ENCODE peak calls at places on chromosomes 7 and 10, in four cellular contexts. One of them, this sample, is unnamed.

GRCh38 chr7:28350610-28351009 is 61.7 kb upstream of the CREB5 start:
- DNase-seq in stimulated activated CD4-positive, alpha-beta T cell treated with anti-CD3 and anti-CD28 coated beads, Interleukin-1b, Interleukin-23, amount 100 ng/mL, for 1 hour: no peak
- DNase-seq in T-helper 17 cell: no peak
- DNase-seq in GM12891: no peak
- DNase-seq in this sample: no peak

GRCh38 chr10:3503299-3503698 is 281.7 kb downstream of the KLF6 start:
- DNase-seq in stimulated activated CD4-positive, alpha-beta T cell treated with anti-CD3 and anti-CD28 coated beads, Interleukin-1b, Interleukin-23, amount 100 ng/mL, for 1 hour: no peak
- DNase-seq in T-helper 17 cell: no peak
- DNase-seq in GM12891: no peak
- DNase-seq in this sample: no peak

GRCh38 chr7:45180084-45180986 is 22.7 kb downstream of the RAMP3 start:
- DNase-seq in stimulated activated CD4-positive, alpha-beta T cell treated with anti-CD3 and anti-CD28 coated beads, Interleukin-1b, Interleukin-23, amount 100 ng/mL, for 1 hour: no peak
- DNase-seq in T-helper 17 cell: no peak
- DNase-seq in GM12891: no peak
- DNase-seq in this sample: no peak

GRCh38 chr7:149444260-149444659 is 16.6 kb downstream of the ZNF777 start:
- DNase-seq in stimulated activated CD4-positive, alpha-beta T cell treated with anti-CD3 and anti-CD28 coated beads, Interleukin-1b, Interleukin-23, amount 100 ng/mL, for 1 hour: no peak
- DNase-seq in T-helper 17 cell: no peak
- DNase-seq in GM12891: no peak
- DNase-seq in this sample: no peak

GRCh38 chr7:27108390-27109127 is 6.1 kb upstream of the HOXA2 start:
- DNase-seq in stimulated activated CD4-positive, alpha-beta T cell treated with anti-CD3 and anti-CD28 coated beads, Interleukin-1b, Interleukin-23, amount 100 ng/mL, for 1 hour: no peak
- DNase-seq in T-helper 17 cell: no peak
- DNase-seq in GM12891: no peak
- DNase-seq in this sample: no peak

GRCh38 chr7:91239772-91240171 is 24.5 kb upstream of the FZD1 start:
- DNase-seq in stimulated activated CD4-positive, alpha-beta T cell treated with anti-CD3 and anti-CD28 coated beads, Interleukin-1b, Interleukin-23, amount 100 ng/mL, for 1 hour: no peak
- DNase-seq in T-helper 17 cell: no peak
- DNase-seq in GM12891: no peak
- DNase-seq in this sample: no peak

GRCh38 chr10:93199221-93199681 is 125.6 kb downstream of the CYP26A1 start:
- DNase-seq in stimulated activated CD4-positive, alpha-beta T cell treated with anti-CD3 and anti-CD28 coated beads, Interleukin-1b, Interleukin-23, amount 100 ng/mL, for 1 hour: no peak
- DNase-seq in T-helper 17 cell: no peak
- DNase-seq in GM12891: no peak
- DNase-seq in this sample: no peak

GRCh38 chr10:95261926-95262325 is 28.9 kb downstream of the PDLIM1 start:
- DNase-seq in stimulated activated CD4-positive, alpha-beta T cell treated with anti-CD3 and anti-CD28 coated beads, Interleukin-1b, Interleukin-23, amount 100 ng/mL, for 1 hour: no peak
- DNase-seq in T-helper 17 cell: no peak
- DNase-seq in GM12891: no peak
- DNase-seq in this sample: no peak

GRCh38 chr10:17023386-17024298 is 106.0 kb downstream of the CUBN start:
- DNase-seq in stimulated activated CD4-positive, alpha-beta T cell treated with anti-CD3 and anti-CD28 coated beads, Interleukin-1b, Interleukin-23, amount 100 ng/mL, for 1 hour: peak
- DNase-seq in T-helper 17 cell: peak
- DNase-seq in GM12891: peak
- DNase-seq in this sample: peak

GRCh38 chr7:143416565-143417149 is 8.0 kb upstream of the EPHA1 start:
- DNase-seq in stimulated activated CD4-positive, alpha-beta T cell treated with anti-CD3 and anti-CD28 coated beads, Interleukin-1b, Interleukin-23, amount 100 ng/mL, for 1 hour: no peak
- DNase-seq in T-helper 17 cell: no peak
- DNase-seq in GM12891: no peak
- DNase-seq in this sample: no peak

GRCh38 chr7:26813426-26813825 is 51.0 kb downstream of the SKAP2 start:
- DNase-seq in stimulated activated CD4-positive, alpha-beta T cell treated with anti-CD3 and anti-CD28 coated beads, Interleukin-1b, Interleukin-23, amount 100 ng/mL, for 1 hour: no peak
- DNase-seq in T-helper 17 cell: no peak
- DNase-seq in GM12891: no peak
- DNase-seq in this sample: no peak